ENCODE peak calls at places on chromosome 20, in nine cellular contexts. S is lower leg skin, A is IMR-90, K is astrocyte, L is lower lobe of right lung, O is fibroblast of lung, P is BJ, J is hepatocyte, Z is kidney epithelial cell. H is an unnamed sample.

GRCh38 chr20:4951299-4951698 is 50.0 kb downstream of the SLC23A2 start:
- DNase-seq in S (no peak), A (peak; percentile 90), K (peak; percentile 89), L (no peak), O (peak; percentile 92), P (no peak), J (peak; percentile 57), Z (no peak), H (no peak)

GRCh38 chr20:47963022-47963421 is 177.7 kb upstream of the SULF2 start:
- DNase-seq in S (no peak), A (no peak), K (no peak), L (no peak), O (no peak), P (no peak), J (no peak), Z (no peak), H (no peak)

GRCh38 chr20:50710492-50711063 is 19.2 kb upstream of the RIPOR3 start:
- DNase-seq in S (no peak), A (peak; percentile 45), K (peak; percentile 12), L (no peak), O (peak; percentile 29), P (no peak), J (no peak), Z (no peak), H (no peak)

GRCh38 chr20:25316506-25317190 is 68.8 kb downstream of the PYGB start:
- DNase-seq in S (peak; percentile 75), A (no peak), K (no peak), L (peak; percentile 7), O (no peak), P (no peak), J (no peak), Z (no peak), H (no peak)

GRCh38 chr20:63461364-63461763 is 11.1 kb downstream of the KCNQ2 start:
- DNase-seq in S (no peak), A (no peak), K (no peak), L (no peak), O (no peak), P (no peak), J (peak; percentile 59), Z (no peak), H (no peak)

GRCh38 chr20:64069614-64070243 is 6.7 kb downstream of the TCEA2 start:
- DNase-seq in S (no peak), A (no peak), K (no peak), L (peak; percentile 63), O (no peak), P (no peak), J (no peak), Z (no peak), H (no peak)

GRCh38 chr20:63704749-63705117 is 3.0 kb downstream of the ARFRP1 start:
- DNase-seq in S (no peak), A (no peak), K (no peak), L (no peak), O (no peak), P (no peak), J (no peak), Z (no peak), H (peak; percentile 47)

GRCh38 chr20:58143531-58143930 is 84.9 kb downstream of the ANKRD60 start:
- DNase-seq in S (peak; percentile 70), A (no peak), K (no peak), L (no peak), O (no peak), P (no peak), J (no peak), Z (no peak), H (no peak)

GRCh38 chr20:31871602-31871954 is 1.1 kb downstream of the TTLL9 start:
- DNase-seq in S (peak; percentile 8), A (no peak), K (no peak), L (no peak), O (no peak), P (no peak), J (no peak), Z (no peak), H (no peak)

GRCh38 chr20:40865095-40865494 is 163.5 kb upstream of the TOP1 start:
- DNase-seq in S (no peak), A (no peak), K (no peak), L (no peak), O (no peak), P (no peak), J (no peak), Z (no peak), H (no peak)

GRCh38 chr20:47790032-47790965 is 5.0 kb upstream of the SULF2 start:
- DNase-seq in S (no peak), A (peak; percentile 70), K (peak; percentile 98), L (no peak), O (peak; percentile 98), P (peak; percentile 87), J (peak; percentile 37), Z (no peak), H (no peak)

GRCh38 chr20:1992359-1992758 is 1.5 kb downstream of the PDYN start:
- DNase-seq in S (peak; percentile 34), A (no peak), K (no peak), L (no peak), O (no peak), P (no peak), J (no peak), Z (no peak), H (no peak)

GRCh38 chr20:47809561-47809960 is 24.3 kb upstream of the SULF2 start:
- DNase-seq in S (no peak), A (no peak), K (peak; percentile 23), L (no peak), O (peak; percentile 50), P (no peak), J (peak; percentile 41), Z (no peak), H (no peak)

GRCh38 chr20:57326667-57327455 is 2.7 kb upstream of the SPO11 start:
- DNase-seq in S (peak; percentile 74), A (no peak), K (no peak), L (no peak), O (no peak), P (no peak), J (peak; percentile 65), Z (no peak), H (peak; percentile 34)

GRCh38 chr20:25063981-25064380 is 6.0 kb upstream of the ACSS1 start:
- DNase-seq in S (no peak), A (no peak), K (no peak), L (no peak), O (no peak), P (no peak), J (no peak), Z (no peak), H (no peak)

GRCh38 chr20:50333856-50334255 is 143.2 kb downstream of the CEBPB start:
- DNase-seq in S (peak; percentile 88), A (peak; percentile 92), K (peak; percentile 94), L (peak; percentile 18), O (peak; percentile 95), P (peak; percentile 70), J (no peak), Z (peak; percentile 86), H (no peak)

GRCh38 chr20:53322651-53323050 is 271.0 kb downstream of the ZNF217 start:
- DNase-seq in S (no peak), A (no peak), K (peak; percentile 25), L (no peak), O (peak; percentile 32), P (no peak), J (no peak), Z (no peak), H (no peak)

GRCh38 chr20:22821081-22821480 is 214.0 kb upstream of the SSTR4 start:
- DNase-seq in S (no peak), A (no peak), K (no peak), L (no peak), O (no peak), P (no peak), J (no peak), Z (no peak), H (no peak)

GRCh38 chr20:35463455-35464300 is 8.3 kb downstream of the CEP250 start:
- DNase-seq in S (no peak), A (peak; percentile 71), K (peak; percentile 41), L (no peak), O (peak; percentile 58), P (no peak), J (peak; percentile 84), Z (no peak), H (no peak)

DNA sequence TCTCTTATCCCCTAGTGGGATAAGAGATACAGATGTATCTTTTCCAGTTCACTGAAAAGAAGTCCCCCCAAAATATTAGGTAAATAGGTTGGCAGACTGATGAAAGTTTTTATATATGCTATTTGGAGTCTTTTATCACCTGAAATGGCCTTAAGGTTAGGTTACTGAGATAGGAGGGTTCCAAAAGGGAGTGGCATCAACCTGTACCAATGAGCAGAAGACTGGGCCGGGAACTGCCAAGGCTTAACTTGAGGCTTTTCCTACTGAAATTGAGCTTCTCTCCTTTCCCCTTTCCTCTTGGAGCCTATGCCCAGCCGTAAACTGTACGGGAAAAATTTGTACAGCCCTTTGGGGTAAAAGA is 42.0 kb downstream of the EIF2S2 start:
- DNase-seq in S (no peak), A (no peak), K (no peak), L (no peak), O (no peak), P (no peak), J (no peak), Z (no peak), H (no peak)
- TF ChIP-seq CTCF in S (no peak), A (no peak), K (no peak), L (no peak), O (no peak), P (no peak), J (no peak), Z (no peak), H (no peak)

GRCh38 chr20:44888226-44889103 is 3.0 kb downstream of the YWHAB start:
- DNase-seq in S (no peak), A (no peak), K (no peak), L (no peak), O (no peak), P (no peak), J (peak; percentile 30), Z (no peak), H (no peak)
- TF ChIP-seq CTCF in S (no peak), A (peak; percentile 25), K (peak; percentile 30), L (peak; percentile 33), O (no peak), P (peak; percentile 35), J (no peak), Z (peak; percentile 11), H (no peak)

GRCh38 chr20:55354700-55355099 is 650.6 kb downstream of the CBLN4 start:
- DNase-seq in S (no peak), A (no peak), K (no peak), L (no peak), O (no peak), P (no peak), J (no peak), Z (no peak), H (no peak)
- TF ChIP-seq CTCF in S (no peak), A (no peak), K (no peak), L (no peak), O (no peak), P (no peak), J (no peak), Z (no peak), H (no peak)

DNA sequence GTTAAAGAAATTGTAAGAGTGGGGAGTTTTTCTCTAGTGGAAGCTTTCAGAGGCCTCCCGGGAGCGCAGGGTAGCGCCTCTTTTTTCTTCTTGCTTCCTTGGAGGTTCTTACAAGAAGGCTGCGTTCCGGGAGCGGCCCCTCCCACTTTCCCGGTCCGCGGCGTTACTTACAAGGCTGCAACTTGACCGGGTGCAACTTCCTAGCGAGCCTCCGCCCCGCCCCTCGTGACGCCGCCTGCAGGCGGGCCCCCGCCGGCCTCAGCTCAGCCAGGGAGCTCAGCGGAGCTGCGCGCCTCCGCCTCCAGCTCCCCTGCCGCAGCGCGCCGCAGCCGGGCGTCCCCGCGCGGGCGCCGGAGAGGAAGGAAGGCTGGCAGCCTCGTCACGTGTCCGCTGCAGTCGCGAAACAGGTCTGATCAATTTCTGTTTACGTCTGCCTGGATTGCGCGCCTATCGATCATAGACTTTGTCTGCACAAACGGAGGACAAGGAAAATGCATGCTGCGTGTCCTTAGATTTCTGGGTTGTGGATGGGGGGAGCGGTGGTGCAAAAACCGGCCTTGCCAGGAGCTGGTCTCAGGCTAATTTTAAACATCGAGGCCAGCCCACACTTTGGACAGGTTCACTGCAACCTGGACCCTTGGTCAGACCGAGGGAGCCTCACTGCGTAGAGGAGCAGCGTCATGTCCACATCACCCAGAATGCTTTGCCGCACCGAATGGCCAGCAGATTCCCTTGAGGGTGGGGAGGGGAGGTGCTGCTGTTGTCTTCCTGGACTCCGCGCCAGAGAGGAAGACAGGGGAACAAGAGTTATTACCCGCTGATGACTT is at the start of the genes FAM217B and PPP1R3D:
- DNase-seq in S (peak; percentile 99), A (peak; percentile 96), K (peak; percentile 95), L (peak; percentile 99), O (peak; percentile 99), P (peak; percentile 86), J (peak; percentile 98), Z (peak; percentile 91), H (peak; percentile 99)
- TF ChIP-seq CTCF in S (no peak), A (peak; percentile 12), K (no peak), L (no peak), O (no peak), P (peak; percentile 7), J (no peak), Z (no peak), H (peak; percentile 28)